ENCODE peak calls at places on chromosomes 4 and X, in four cellular contexts. J is NCI-H1105 treated with DMSO at 0.1 percent for 48 hours, L is left cardiac atrium, O is sciatic nerve. Q is an unnamed sample.

GRCh38 chrX:375181-376036 is 11.3 kb downstream of the PPP2R3B start:
- DNase-seq in L (no peak), J (no peak), O (no peak), Q (no peak)

GRCh38 chrX:119482497-119483480 is 14.5 kb downstream of the SLC25A5 start:
- DNase-seq in L (peak), J (peak), O (peak), Q (peak)

GRCh38 chr4:107897823-107898222 is 33.5 kb upstream of the CYP2U1 start:
- DNase-seq in L (no peak), O (no peak), J (no peak), Q (no peak)

GRCh38 chrX:13515181-13515930 is 54.0 kb upstream of the EGFL6 start:
- DNase-seq in L (no peak), O (no peak), J (no peak), Q (no peak)

GRCh38 chrX:40864972-40865371 is 129.6 kb upstream of the MED14 start:
- DNase-seq in O (no peak), L (no peak), J (no peak), Q (no peak)

GRCh38 chr4:119506761-119507160 is 121.8 kb downstream of the PDE5A start:
- DNase-seq in O (no peak), J (no peak), L (no peak), Q (no peak)

GRCh38 chr4:56909083-56909981 is 1.6 kb downstream of the REST start:
- DNase-seq in O (peak), J (no peak), L (peak), Q (no peak)

GRCh38 chrX:19924285-19924684 is 36.9 kb upstream of the SH3KBP1 start:
- DNase-seq in L (no peak), J (no peak), O (no peak), Q (no peak)

GRCh38 chr4:57137261-57137660 is 27.1 kb upstream of the IGFBP7 start:
- DNase-seq in J (no peak), O (no peak), L (no peak), Q (no peak)

GRCh38 chr4:99714179-99714578 is 56.6 kb upstream of the C4orf54 start:
- DNase-seq in L (no peak), O (no peak), J (no peak), Q (no peak)

GRCh38 chr4:3168029-3168428 is 80.9 kb upstream of the MSANTD1 start:
- DNase-seq in L (no peak), O (no peak), J (no peak), Q (no peak)

GRCh38 chr4:52718123-52718522 is 33.1 kb downstream of the ERVMER34-1 start:
- DNase-seq in J (no peak), O (no peak), L (no peak), Q (no peak)

GRCh38 chr4:38132140-38132673 is 172.0 kb downstream of the PTTG2 start:
- DNase-seq in J (no peak), L (no peak), O (no peak), Q (peak)

GRCh38 chr4:133624744-133625143 is 475.6 kb downstream of the PCDH10 start:
- DNase-seq in J (no peak), O (no peak), L (no peak), Q (no peak)

GRCh38 chrX:22952011-22952410 is 47.7 kb upstream of the DDX53 start:
- DNase-seq in J (no peak), O (no peak), L (no peak), Q (no peak)

GRCh38 chr4:37440519-37440900 is 196.0 kb downstream of the NWD2 start:
- DNase-seq in J (no peak), O (no peak), L (no peak), Q (no peak)

GRCh38 chr4:140710784-140711622 is 45.2 kb downstream of the TBC1D9 start:
- DNase-seq in L (no peak), O (no peak), J (no peak), Q (no peak)

GRCh38 chr4:99029018-99029735 is 33.7 kb downstream of the METAP1 start:
- DNase-seq in J (no peak), O (no peak), L (no peak), Q (no peak)